ENCODE peak calls at places on chromosomes 4 and X, in seven cellular contexts. One of them, this sample, is unnamed.

GRCh38 chrX:108399427-108400165 is 38.6 kb downstream of the COL4A6 start:
- DNase-seq in erythroblast: no peak
- DNase-seq in renal cortical epithelial cell: peak
- DNase-seq in stimulated activated CD4-positive, alpha-beta T cell treated with anti-CD3 and anti-CD28 coated beads, Interleukin-4, amount 100 ng/mL, for 1 hour: no peak
- DNase-seq in activated T-helper 1 cell treated with Interleukin-2 at 50 U/mL for 16 hours: no peak
- DNase-seq in GM20000: no peak
- DNase-seq in AG08396: no peak
- DNase-seq in this sample: peak

GRCh38 chr4:188780686-188781085 is 641.4 kb downstream of the TRIML1 start:
- DNase-seq in AG08396: no peak
- DNase-seq in stimulated activated CD4-positive, alpha-beta T cell treated with anti-CD3 and anti-CD28 coated beads, Interleukin-4, amount 100 ng/mL, for 1 hour: no peak
- DNase-seq in GM20000: no peak
- DNase-seq in activated T-helper 1 cell treated with Interleukin-2 at 50 U/mL for 16 hours: no peak
- DNase-seq in erythroblast: no peak
- DNase-seq in renal cortical epithelial cell: peak
- DNase-seq in this sample: peak

GRCh38 chr4:148808416-148808815 is 366.2 kb upstream of the NR3C2 start:
- DNase-seq in GM20000: no peak
- DNase-seq in erythroblast: no peak
- DNase-seq in stimulated activated CD4-positive, alpha-beta T cell treated with anti-CD3 and anti-CD28 coated beads, Interleukin-4, amount 100 ng/mL, for 1 hour: no peak
- DNase-seq in renal cortical epithelial cell: peak
- DNase-seq in AG08396: no peak
- DNase-seq in activated T-helper 1 cell treated with Interleukin-2 at 50 U/mL for 16 hours: no peak
- DNase-seq in this sample: peak

GRCh38 chrX:28851871-28852270 is 264.6 kb downstream of the IL1RAPL1 start:
- DNase-seq in stimulated activated CD4-positive, alpha-beta T cell treated with anti-CD3 and anti-CD28 coated beads, Interleukin-4, amount 100 ng/mL, for 1 hour: no peak
- DNase-seq in activated T-helper 1 cell treated with Interleukin-2 at 50 U/mL for 16 hours: no peak
- DNase-seq in GM20000: no peak
- DNase-seq in AG08396: no peak
- DNase-seq in erythroblast: no peak
- DNase-seq in renal cortical epithelial cell: peak
- DNase-seq in this sample: no peak

GRCh38 chr4:86452323-86452995 is 92.6 kb upstream of the MAPK10 start:
- DNase-seq in renal cortical epithelial cell: peak
- DNase-seq in AG08396: no peak
- DNase-seq in erythroblast: no peak
- DNase-seq in activated T-helper 1 cell treated with Interleukin-2 at 50 U/mL for 16 hours: no peak
- DNase-seq in stimulated activated CD4-positive, alpha-beta T cell treated with anti-CD3 and anti-CD28 coated beads, Interleukin-4, amount 100 ng/mL, for 1 hour: no peak
- DNase-seq in GM20000: no peak
- DNase-seq in this sample: peak

GRCh38 chrX:40261955-40262596 is 164.3 kb upstream of the BCOR start:
- DNase-seq in activated T-helper 1 cell treated with Interleukin-2 at 50 U/mL for 16 hours: no peak
- DNase-seq in stimulated activated CD4-positive, alpha-beta T cell treated with anti-CD3 and anti-CD28 coated beads, Interleukin-4, amount 100 ng/mL, for 1 hour: no peak
- DNase-seq in renal cortical epithelial cell: no peak
- DNase-seq in erythroblast: no peak
- DNase-seq in GM20000: no peak
- DNase-seq in AG08396: no peak
- DNase-seq in this sample: no peak

GRCh38 chrX:2342281-2342688 is 158.5 kb downstream of the DHRSX start:
- DNase-seq in renal cortical epithelial cell: no peak
- DNase-seq in activated T-helper 1 cell treated with Interleukin-2 at 50 U/mL for 16 hours: no peak
- DNase-seq in AG08396: no peak
- DNase-seq in erythroblast: no peak
- DNase-seq in GM20000: no peak
- DNase-seq in stimulated activated CD4-positive, alpha-beta T cell treated with anti-CD3 and anti-CD28 coated beads, Interleukin-4, amount 100 ng/mL, for 1 hour: no peak
- DNase-seq in this sample: no peak

GRCh38 chrX:41302293-41302868 is 31.6 kb upstream of the DDX3X start:
- DNase-seq in stimulated activated CD4-positive, alpha-beta T cell treated with anti-CD3 and anti-CD28 coated beads, Interleukin-4, amount 100 ng/mL, for 1 hour: no peak
- DNase-seq in AG08396: no peak
- DNase-seq in activated T-helper 1 cell treated with Interleukin-2 at 50 U/mL for 16 hours: no peak
- DNase-seq in erythroblast: peak
- DNase-seq in renal cortical epithelial cell: peak
- DNase-seq in GM20000: peak
- DNase-seq in this sample: peak

GRCh38 chrX:152640039-152640818 is 2.5 kb downstream of the GABRQ start:
- DNase-seq in stimulated activated CD4-positive, alpha-beta T cell treated with anti-CD3 and anti-CD28 coated beads, Interleukin-4, amount 100 ng/mL, for 1 hour: no peak
- DNase-seq in activated T-helper 1 cell treated with Interleukin-2 at 50 U/mL for 16 hours: no peak
- DNase-seq in AG08396: peak
- DNase-seq in erythroblast: no peak
- DNase-seq in GM20000: no peak
- DNase-seq in renal cortical epithelial cell: no peak
- DNase-seq in this sample: no peak

GRCh38 chrX:29661290-29661689 is 554.1 kb upstream of the MAGEB2 start:
- DNase-seq in renal cortical epithelial cell: no peak
- DNase-seq in GM20000: no peak
- DNase-seq in erythroblast: no peak
- DNase-seq in stimulated activated CD4-positive, alpha-beta T cell treated with anti-CD3 and anti-CD28 coated beads, Interleukin-4, amount 100 ng/mL, for 1 hour: no peak
- DNase-seq in activated T-helper 1 cell treated with Interleukin-2 at 50 U/mL for 16 hours: no peak
- DNase-seq in AG08396: no peak
- DNase-seq in this sample: peak

GRCh38 chrX:23726196-23726595 is 16.9 kb downstream of the ACOT9 start:
- DNase-seq in AG08396: no peak
- DNase-seq in renal cortical epithelial cell: no peak
- DNase-seq in stimulated activated CD4-positive, alpha-beta T cell treated with anti-CD3 and anti-CD28 coated beads, Interleukin-4, amount 100 ng/mL, for 1 hour: no peak
- DNase-seq in erythroblast: no peak
- DNase-seq in GM20000: no peak
- DNase-seq in activated T-helper 1 cell treated with Interleukin-2 at 50 U/mL for 16 hours: no peak
- DNase-seq in this sample: no peak

GRCh38 chr4:118173956-118174355 is 139.7 kb downstream of the NDST3 start:
- DNase-seq in activated T-helper 1 cell treated with Interleukin-2 at 50 U/mL for 16 hours: no peak
- DNase-seq in AG08396: peak
- DNase-seq in GM20000: no peak
- DNase-seq in erythroblast: no peak
- DNase-seq in stimulated activated CD4-positive, alpha-beta T cell treated with anti-CD3 and anti-CD28 coated beads, Interleukin-4, amount 100 ng/mL, for 1 hour: no peak
- DNase-seq in renal cortical epithelial cell: no peak
- DNase-seq in this sample: no peak

GRCh38 chr4:93646225-93646930 is 182.2 kb upstream of the ATOH1 start:
- DNase-seq in renal cortical epithelial cell: peak
- DNase-seq in stimulated activated CD4-positive, alpha-beta T cell treated with anti-CD3 and anti-CD28 coated beads, Interleukin-4, amount 100 ng/mL, for 1 hour: no peak
- DNase-seq in AG08396: no peak
- DNase-seq in GM20000: no peak
- DNase-seq in erythroblast: no peak
- DNase-seq in activated T-helper 1 cell treated with Interleukin-2 at 50 U/mL for 16 hours: no peak
- DNase-seq in this sample: peak

GRCh38 chr4:31054295-31054694 is 334.1 kb downstream of the PCDH7 start:
- DNase-seq in renal cortical epithelial cell: peak
- DNase-seq in erythroblast: no peak
- DNase-seq in AG08396: no peak
- DNase-seq in stimulated activated CD4-positive, alpha-beta T cell treated with anti-CD3 and anti-CD28 coated beads, Interleukin-4, amount 100 ng/mL, for 1 hour: no peak
- DNase-seq in activated T-helper 1 cell treated with Interleukin-2 at 50 U/mL for 16 hours: no peak
- DNase-seq in GM20000: no peak
- DNase-seq in this sample: no peak

GRCh38 chr4:86033171-86033570 is 326.7 kb downstream of the MAPK10 start:
- DNase-seq in erythroblast: no peak
- DNase-seq in GM20000: no peak
- DNase-seq in stimulated activated CD4-positive, alpha-beta T cell treated with anti-CD3 and anti-CD28 coated beads, Interleukin-4, amount 100 ng/mL, for 1 hour: no peak
- DNase-seq in AG08396: no peak
- DNase-seq in renal cortical epithelial cell: peak
- DNase-seq in activated T-helper 1 cell treated with Interleukin-2 at 50 U/mL for 16 hours: no peak
- DNase-seq in this sample: no peak

This sample was measured in kidney tubule cell.